ENCODE peak calls at places on chromosomes 11 and 22, in six cellular contexts. One of them, this sample, is unnamed.

GRCh38 chr11:134556186-134556585 is 144.1 kb upstream of the B3GAT1 start:
- DNase-seq in activated T-helper 9 cell treated with anti-CD3 and anti-CD28 coated beads, Interleukin-2, amount 50 U/mL, for 16 hours: no peak
- DNase-seq in skeletal muscle cell: no peak
- DNase-seq in GM04504: no peak
- DNase-seq in NCI-H2171: no peak
- DNase-seq in pancreas: no peak
- DNase-seq in this sample: no peak

GRCh38 chr22:25125693-25126357 is 73.8 kb upstream of the CRYBB3 start:
- DNase-seq in activated T-helper 9 cell treated with anti-CD3 and anti-CD28 coated beads, Interleukin-2, amount 50 U/mL, for 16 hours: no peak
- DNase-seq in skeletal muscle cell: no peak
- DNase-seq in GM04504: no peak
- DNase-seq in NCI-H2171: no peak
- DNase-seq in pancreas: no peak
- DNase-seq in this sample: no peak

GRCh38 chr22:49340406-49340805 is 487.3 kb downstream of the BRD1 start:
- DNase-seq in activated T-helper 9 cell treated with anti-CD3 and anti-CD28 coated beads, Interleukin-2, amount 50 U/mL, for 16 hours: no peak
- DNase-seq in skeletal muscle cell: no peak
- DNase-seq in GM04504: no peak
- DNase-seq in NCI-H2171: no peak
- DNase-seq in pancreas: no peak
- DNase-seq in this sample: no peak

GRCh38 chr22:48581821-48582469 is 1245.7 kb downstream of the BRD1 start:
- DNase-seq in activated T-helper 9 cell treated with anti-CD3 and anti-CD28 coated beads, Interleukin-2, amount 50 U/mL, for 16 hours: no peak
- DNase-seq in skeletal muscle cell: no peak
- DNase-seq in GM04504: no peak
- DNase-seq in NCI-H2171: no peak
- DNase-seq in pancreas: no peak
- DNase-seq in this sample: no peak

GRCh38 chr22:39181778-39182177 is 29.3 kb upstream of the CBX7 start:
- DNase-seq in activated T-helper 9 cell treated with anti-CD3 and anti-CD28 coated beads, Interleukin-2, amount 50 U/mL, for 16 hours: no peak
- DNase-seq in skeletal muscle cell: no peak
- DNase-seq in GM04504: no peak
- DNase-seq in NCI-H2171: no peak
- DNase-seq in pancreas: no peak
- DNase-seq in this sample: no peak

GRCh38 chr11:26971961-26972360 is 22.0 kb upstream of the FIBIN start:
- DNase-seq in activated T-helper 9 cell treated with anti-CD3 and anti-CD28 coated beads, Interleukin-2, amount 50 U/mL, for 16 hours: no peak
- DNase-seq in skeletal muscle cell: no peak
- DNase-seq in GM04504: no peak
- DNase-seq in NCI-H2171: no peak
- DNase-seq in pancreas: no peak
- DNase-seq in this sample: no peak

GRCh38 chr11:122706689-122707088 is 51.2 kb downstream of the UBASH3B start:
- DNase-seq in activated T-helper 9 cell treated with anti-CD3 and anti-CD28 coated beads, Interleukin-2, amount 50 U/mL, for 16 hours: no peak
- DNase-seq in skeletal muscle cell: peak
- DNase-seq in GM04504: peak
- DNase-seq in NCI-H2171: no peak
- DNase-seq in pancreas: no peak
- DNase-seq in this sample: no peak

GRCh38 chr11:73426184-73426845 is 50.1 kb downstream of the RELT start:
- DNase-seq in activated T-helper 9 cell treated with anti-CD3 and anti-CD28 coated beads, Interleukin-2, amount 50 U/mL, for 16 hours: no peak
- DNase-seq in skeletal muscle cell: no peak
- DNase-seq in GM04504: no peak
- DNase-seq in NCI-H2171: no peak
- DNase-seq in pancreas: no peak
- DNase-seq in this sample: no peak

GRCh38 chr22:26502688-26503561 is 9.3 kb downstream of the TFIP11 start:
- DNase-seq in activated T-helper 9 cell treated with anti-CD3 and anti-CD28 coated beads, Interleukin-2, amount 50 U/mL, for 16 hours: peak
- DNase-seq in skeletal muscle cell: no peak
- DNase-seq in GM04504: no peak
- DNase-seq in NCI-H2171: no peak
- DNase-seq in pancreas: no peak
- DNase-seq in this sample: no peak

GRCh38 chr11:62832346-62833234 is at the start of gene TEX54:
- DNase-seq in activated T-helper 9 cell treated with anti-CD3 and anti-CD28 coated beads, Interleukin-2, amount 50 U/mL, for 16 hours: no peak
- DNase-seq in skeletal muscle cell: no peak
- DNase-seq in GM04504: peak
- DNase-seq in NCI-H2171: no peak
- DNase-seq in pancreas: peak
- DNase-seq in this sample: no peak

GRCh38 chr11:77276271-77276670 is 25.2 kb downstream of the GDPD4 start:
- DNase-seq in activated T-helper 9 cell treated with anti-CD3 and anti-CD28 coated beads, Interleukin-2, amount 50 U/mL, for 16 hours: no peak
- DNase-seq in skeletal muscle cell: no peak
- DNase-seq in GM04504: no peak
- DNase-seq in NCI-H2171: no peak
- DNase-seq in pancreas: no peak
- DNase-seq in this sample: no peak

GRCh38 chr22:19845369-19845722 is 9.3 kb downstream of the GNB1L start:
- DNase-seq in activated T-helper 9 cell treated with anti-CD3 and anti-CD28 coated beads, Interleukin-2, amount 50 U/mL, for 16 hours: no peak
- DNase-seq in skeletal muscle cell: no peak
- DNase-seq in GM04504: no peak
- DNase-seq in NCI-H2171: no peak
- DNase-seq in pancreas: no peak
- DNase-seq in this sample: no peak

GRCh38 chr11:61959026-61959608 is 8.3 kb downstream of the FTH1 start:
- DNase-seq in activated T-helper 9 cell treated with anti-CD3 and anti-CD28 coated beads, Interleukin-2, amount 50 U/mL, for 16 hours: no peak
- DNase-seq in skeletal muscle cell: no peak
- DNase-seq in GM04504: no peak
- DNase-seq in NCI-H2171: no peak
- DNase-seq in pancreas: no peak
- DNase-seq in this sample: no peak

GRCh38 chr11:330307-330693 is 9.6 kb upstream of the IFITM3 start:
- DNase-seq in activated T-helper 9 cell treated with anti-CD3 and anti-CD28 coated beads, Interleukin-2, amount 50 U/mL, for 16 hours: no peak
- DNase-seq in skeletal muscle cell: no peak
- DNase-seq in GM04504: no peak
- DNase-seq in NCI-H2171: no peak
- DNase-seq in pancreas: no peak
- DNase-seq in this sample: no peak

GRCh38 chr22:32632650-32633049 is 158.0 kb downstream of the FBXO7 start:
- DNase-seq in activated T-helper 9 cell treated with anti-CD3 and anti-CD28 coated beads, Interleukin-2, amount 50 U/mL, for 16 hours: no peak
- DNase-seq in skeletal muscle cell: no peak
- DNase-seq in GM04504: no peak
- DNase-seq in NCI-H2171: no peak
- DNase-seq in pancreas: no peak
- DNase-seq in this sample: no peak

GRCh38 chr22:48536691-48537591 is 1290.7 kb downstream of the BRD1 start:
- DNase-seq in activated T-helper 9 cell treated with anti-CD3 and anti-CD28 coated beads, Interleukin-2, amount 50 U/mL, for 16 hours: no peak
- DNase-seq in skeletal muscle cell: no peak
- DNase-seq in GM04504: no peak
- DNase-seq in NCI-H2171: peak
- DNase-seq in pancreas: peak
- DNase-seq in this sample: no peak

GRCh38 chr11:3226846-3227567 is 5.2 kb downstream of the MRGPRE start:
- DNase-seq in activated T-helper 9 cell treated with anti-CD3 and anti-CD28 coated beads, Interleukin-2, amount 50 U/mL, for 16 hours: no peak
- DNase-seq in skeletal muscle cell: no peak
- DNase-seq in GM04504: no peak
- DNase-seq in NCI-H2171: no peak
- DNase-seq in pancreas: peak
- DNase-seq in this sample: no peak

GRCh38 chr11:57251491-57252104 is 14.5 kb upstream of the APLNR start:
- DNase-seq in activated T-helper 9 cell treated with anti-CD3 and anti-CD28 coated beads, Interleukin-2, amount 50 U/mL, for 16 hours: no peak
- DNase-seq in skeletal muscle cell: no peak
- DNase-seq in GM04504: no peak
- DNase-seq in NCI-H2171: peak
- DNase-seq in pancreas: no peak
- DNase-seq in this sample: no peak

GRCh38 chr11:130513132-130513531 is 64.7 kb downstream of the ADAMTS15 start:
- DNase-seq in activated T-helper 9 cell treated with anti-CD3 and anti-CD28 coated beads, Interleukin-2, amount 50 U/mL, for 16 hours: no peak
- DNase-seq in skeletal muscle cell: no peak
- DNase-seq in GM04504: peak
- DNase-seq in NCI-H2171: no peak
- DNase-seq in pancreas: no peak
- DNase-seq in this sample: no peak

GRCh38 chr22:33038131-33038772 is 19.9 kb downstream of the SYN3 start:
- DNase-seq in activated T-helper 9 cell treated with anti-CD3 and anti-CD28 coated beads, Interleukin-2, amount 50 U/mL, for 16 hours: no peak
- DNase-seq in skeletal muscle cell: no peak
- DNase-seq in GM04504: no peak
- DNase-seq in NCI-H2171: no peak
- DNase-seq in pancreas: no peak
- DNase-seq in this sample: no peak

GRCh38 chr22:37020192-37020479 is 594 bp downstream of the MPST start:
- DNase-seq in activated T-helper 9 cell treated with anti-CD3 and anti-CD28 coated beads, Interleukin-2, amount 50 U/mL, for 16 hours: no peak
- DNase-seq in skeletal muscle cell: no peak
- DNase-seq in GM04504: no peak
- DNase-seq in NCI-H2171: peak
- DNase-seq in pancreas: no peak
- DNase-seq in this sample: no peak

GRCh38 chr22:46557736-46558480 is 20.5 kb upstream of the CELSR1 start:
- DNase-seq in activated T-helper 9 cell treated with anti-CD3 and anti-CD28 coated beads, Interleukin-2, amount 50 U/mL, for 16 hours: no peak
- DNase-seq in skeletal muscle cell: no peak
- DNase-seq in GM04504: no peak
- DNase-seq in NCI-H2171: no peak
- DNase-seq in pancreas: peak
- DNase-seq in this sample: no peak

GRCh38 chr22:35538801-35539321 is 1.8 kb upstream of the RASD2 start:
- DNase-seq in activated T-helper 9 cell treated with anti-CD3 and anti-CD28 coated beads, Interleukin-2, amount 50 U/mL, for 16 hours: no peak
- DNase-seq in skeletal muscle cell: no peak
- DNase-seq in GM04504: no peak
- DNase-seq in NCI-H2171: no peak
- DNase-seq in pancreas: peak
- DNase-seq in this sample: no peak

GRCh38 chr22:50191041-50191740 is 5.5 kb downstream of the TRABD start:
- DNase-seq in activated T-helper 9 cell treated with anti-CD3 and anti-CD28 coated beads, Interleukin-2, amount 50 U/mL, for 16 hours: peak
- DNase-seq in skeletal muscle cell: no peak
- DNase-seq in GM04504: no peak
- DNase-seq in NCI-H2171: no peak
- DNase-seq in pancreas: peak
- DNase-seq in this sample: no peak

GRCh38 chr11:134037093-134037908 is 31.6 kb upstream of the JAM3 start:
- DNase-seq in activated T-helper 9 cell treated with anti-CD3 and anti-CD28 coated beads, Interleukin-2, amount 50 U/mL, for 16 hours: peak
- DNase-seq in skeletal muscle cell: no peak
- DNase-seq in GM04504: peak
- DNase-seq in NCI-H2171: peak
- DNase-seq in pancreas: peak
- DNase-seq in this sample: peak

GRCh38 chr22:26756675-26757293 is 99.4 kb downstream of the MIAT start:
- DNase-seq in activated T-helper 9 cell treated with anti-CD3 and anti-CD28 coated beads, Interleukin-2, amount 50 U/mL, for 16 hours: no peak
- DNase-seq in skeletal muscle cell: peak
- DNase-seq in GM04504: no peak
- DNase-seq in NCI-H2171: peak
- DNase-seq in pancreas: peak
- DNase-seq in this sample: no peak

GRCh38 chr11:115759622-115760527 is 255.7 kb upstream of the CADM1 start:
- DNase-seq in activated T-helper 9 cell treated with anti-CD3 and anti-CD28 coated beads, Interleukin-2, amount 50 U/mL, for 16 hours: no peak
- DNase-seq in skeletal muscle cell: no peak
- DNase-seq in GM04504: no peak
- DNase-seq in NCI-H2171: no peak
- DNase-seq in pancreas: peak
- DNase-seq in this sample: no peak

This sample was measured in AG04450.